ENCODE peak calls at places on chromosomes 6 and 20, in seven cellular contexts. G is K562, S is GM12878, D is H1, A is WTC11, Q is HCT116, C is HepG2. W is an unnamed sample.

GRCh38 chr20:13041574-13042457 is 33.0 kb downstream of the SPTLC3 start:
- DNase-seq in G (no peak), S (no peak), D (no peak), A (no peak), Q (no peak), C (no peak), W (no peak)

GRCh38 chr6:28315628-28316027 is 20.3 kb downstream of the ZSCAN31 start:
- DNase-seq in G (no peak), S (no peak), D (no peak), A (no peak), Q (no peak), C (no peak), W (no peak)

GRCh38 chr20:2942439-2942838 is 69.2 kb downstream of the PTPRA start:
- DNase-seq in G (no peak), S (no peak), D (no peak), A (no peak), Q (no peak), C (no peak), W (no peak)

GRCh38 chr6:111602481-111603404 is 2.9 kb downstream of the TRAF3IP2 start:
- DNase-seq in G (no peak), S (no peak), D (no peak), A (no peak), Q (no peak), C (no peak), W (peak; percentile 45)

GRCh38 chr6:133983099-133983939 is 30.3 kb downstream of the TBPL1 start:
- DNase-seq in G (no peak), S (no peak), D (no peak), A (no peak), Q (no peak), C (peak; percentile 28), W (no peak)

GRCh38 chr6:168060521-168060931 is 18.5 kb downstream of the FRMD1 start:
- DNase-seq in G (peak; percentile 76), S (no peak), D (no peak), A (peak; percentile 65), Q (no peak), C (peak; percentile 64), W (peak; percentile 48)

GRCh38 chr6:25547797-25548196 is 104.2 kb upstream of the SCGN start:
- DNase-seq in G (no peak), S (no peak), D (no peak), A (no peak), Q (no peak), C (no peak), W (no peak)

GRCh38 chr6:159309723-159310122 is 140.5 kb downstream of the FNDC1 start:
- DNase-seq in G (no peak), S (no peak), D (no peak), A (no peak), Q (no peak), C (no peak), W (no peak)

GRCh38 chr20:44979090-44979621 is 12.8 kb downstream of the STK4 start:
- DNase-seq in G (no peak), S (peak; percentile 82), D (no peak), A (no peak), Q (no peak), C (no peak), W (no peak)

GRCh38 chr20:39861381-39861780 is 827.7 kb downstream of the MAFB start:
- DNase-seq in G (no peak), S (no peak), D (no peak), A (no peak), Q (no peak), C (no peak), W (no peak)

GRCh38 chr20:33709905-33710541 is 10.1 kb downstream of the PXMP4 start:
- DNase-seq in G (peak; percentile 90), S (no peak), D (peak; percentile 59), A (peak; percentile 47), Q (no peak), C (no peak), W (no peak)

GRCh38 chr6:3568396-3569082 is 111.7 kb upstream of the SLC22A23 start:
- DNase-seq in G (no peak), S (no peak), D (no peak), A (no peak), Q (no peak), C (peak; percentile 40), W (no peak)

GRCh38 chr6:6793388-6794250 is 205.1 kb downstream of the LY86 start:
- DNase-seq in G (no peak), S (no peak), D (no peak), A (no peak), Q (no peak), C (no peak), W (no peak)

GRCh38 chr20:41524980-41525613 is 93.1 kb downstream of the CHD6 start:
- DNase-seq in G (no peak), S (no peak), D (no peak), A (no peak), Q (no peak), C (no peak), W (no peak)

GRCh38 chr20:14644698-14645097 is 307.3 kb upstream of the FLRT3 start:
- DNase-seq in G (no peak), S (no peak), D (no peak), A (no peak), Q (no peak), C (no peak), W (no peak)

GRCh38 chr20:35145141-35145564 is 2.0 kb downstream of the EDEM2 start:
- DNase-seq in G (peak; percentile 62), S (peak; percentile 23), D (no peak), A (no peak), Q (peak; percentile 47), C (peak; percentile 77), W (peak; percentile 60)

GRCh38 chr6:73564578-73565345 is 43.9 kb upstream of the EEF1A1 start:
- DNase-seq in G (peak; percentile 32), S (no peak), D (no peak), A (no peak), Q (no peak), C (no peak), W (no peak)

GRCh38 chr6:34457747-34458462 is 8.0 kb upstream of the PACSIN1 start:
- DNase-seq in G (no peak), S (no peak), D (no peak), A (no peak), Q (no peak), C (peak; percentile 77), W (no peak)

GRCh38 chr6:34457392-34457746 is 8.5 kb upstream of the PACSIN1 start:
- DNase-seq in G (no peak), S (no peak), D (no peak), A (no peak), Q (no peak), C (peak; percentile 15), W (no peak)

GRCh38 chr6:34451192-34451591 is 14.7 kb upstream of the PACSIN1 start:
- DNase-seq in G (no peak), S (no peak), D (no peak), A (no peak), Q (no peak), C (no peak), W (no peak)

GRCh38 chr6:34459899-34460593 is 5.8 kb upstream of the PACSIN1 start:
- DNase-seq in G (peak; percentile 77), S (peak; percentile 24), D (peak; percentile 59), A (peak; percentile 63), Q (peak; percentile 70), C (peak; percentile 59), W (peak; percentile 58)

GRCh38 chr6:34455831-34456230 is 10.0 kb upstream of the PACSIN1 start:
- DNase-seq in G (no peak), S (no peak), D (no peak), A (no peak), Q (no peak), C (no peak), W (no peak)
- TF ChIP-seq SP1 in G (no peak), S (no peak), D (no peak), A (no peak), Q (no peak), C (no peak), W (no peak)

GRCh38 chr6:13538084-13538483 is 36.3 kb upstream of the SIRT5 start:
- DNase-seq in G (peak; percentile 47), S (no peak), D (no peak), A (no peak), Q (peak; percentile 26), C (peak; percentile 55), W (peak; percentile 50)
- TF ChIP-seq SP1 in G (no peak), S (no peak), D (no peak), A (no peak), Q (no peak), C (no peak), W (no peak)

GRCh38 chr6:5498579-5498899 is 237.2 kb downstream of the FARS2 start:
- DNase-seq in G (no peak), S (no peak), D (no peak), A (no peak), Q (no peak), C (no peak), W (no peak)

GRCh38 chr6:5499644-5500306 is 238.5 kb downstream of the FARS2 start:
- DNase-seq in G (no peak), S (no peak), D (no peak), A (no peak), Q (no peak), C (no peak), W (no peak)

GRCh38 chr6:5501837-5502236 is 240.5 kb downstream of the FARS2 start:
- DNase-seq in G (no peak), S (no peak), D (no peak), A (no peak), Q (no peak), C (no peak), W (no peak)

GRCh38 chr6:5493806-5494205 is 232.5 kb downstream of the FARS2 start:
- DNase-seq in G (no peak), S (no peak), D (no peak), A (no peak), Q (no peak), C (no peak), W (no peak)

GRCh38 chr6:5497896-5498578 is 236.7 kb downstream of the FARS2 start:
- DNase-seq in G (no peak), S (no peak), D (no peak), A (no peak), Q (no peak), C (no peak), W (no peak)
- TF ChIP-seq SP1 in G (no peak), S (no peak), D (no peak), A (no peak), Q (no peak), C (no peak), W (no peak)

GRCh38 chr20:9413001-9413400 is 101.4 kb upstream of the LAMP5 start:
- DNase-seq in G (no peak), S (no peak), D (no peak), A (no peak), Q (no peak), C (no peak), W (no peak)

GRCh38 chr20:9422335-9422734 is 92.1 kb upstream of the LAMP5 start:
- DNase-seq in G (no peak), S (no peak), D (no peak), A (no peak), Q (no peak), C (no peak), W (no peak)

GRCh38 chr20:9415426-9415825 is 99.0 kb upstream of the LAMP5 start:
- DNase-seq in G (no peak), S (no peak), D (no peak), A (no peak), Q (no peak), C (no peak), W (no peak)

GRCh38 chr20:9416421-9416820 is 98.0 kb upstream of the LAMP5 start:
- DNase-seq in G (no peak), S (no peak), D (no peak), A (no peak), Q (no peak), C (no peak), W (no peak)

DNA sequence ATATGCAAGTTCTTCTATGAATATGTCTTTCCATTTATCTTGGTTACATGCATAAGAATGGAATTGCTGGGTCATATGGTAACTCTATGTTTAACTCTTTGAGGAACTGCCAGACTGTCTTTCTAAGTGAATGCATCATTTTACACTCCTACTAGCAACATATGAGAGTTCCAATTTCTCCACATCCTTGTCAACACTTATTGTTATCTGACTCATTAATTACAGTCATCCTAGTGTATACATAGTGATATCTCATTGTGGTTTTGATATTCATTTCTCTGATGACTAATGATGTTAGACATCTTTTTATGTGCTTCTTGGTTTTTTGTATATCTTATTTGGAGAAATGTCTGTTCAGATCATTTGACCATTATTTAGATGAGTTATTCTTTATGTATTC is 96.7 kb upstream of the LAMP5 start:
- DNase-seq in G (no peak), S (no peak), D (no peak), A (no peak), Q (no peak), C (no peak), W (no peak)
- TF ChIP-seq SP1 in G (no peak), S (no peak), D (no peak), A (no peak), Q (no peak), C (no peak), W (no peak)